ENCODE peak calls at places on chromosomes 1 and 21, in six cellular contexts. E, X, U, Q, C and Y are unnamed samples. For H3K4me1, the result is how much of the 10 kb centered on the place peaks cover.

GRCh38 chr1:47963093-47963492 is 34.1 kb downstream of the TRABD2B start:
- DNase-seq in E (no peak), X (no peak), U (no peak), Q (no peak), C (no peak), Y (no peak)

GRCh38 chr1:34113362-34113761 is 51.7 kb downstream of the CSMD2 start:
- DNase-seq in E (no peak), X (no peak), U (peak), Q (no peak), C (no peak), Y (no peak)

GRCh38 chr1:232372431-232373225 is 257.3 kb downstream of the SIPA1L2 start:
- DNase-seq in E (no peak), X (no peak), U (no peak), Q (no peak), C (no peak), Y (no peak)

GRCh38 chr1:15354580-15354965 is 55.1 kb upstream of the EFHD2 start:
- DNase-seq in E (no peak), X (no peak), U (no peak), Q (no peak), C (no peak), Y (no peak)

GRCh38 chr1:21524686-21525339 is 15.6 kb downstream of the ALPL start:
- DNase-seq in E (no peak), X (no peak), U (peak), Q (no peak), C (no peak), Y (no peak)

GRCh38 chr1:12064073-12064969 is 1.2 kb downstream of the TNFRSF8 start:
- DNase-seq in E (no peak), X (no peak), U (no peak), Q (no peak), C (no peak), Y (no peak)

GRCh38 chr1:166947398-166948043 is 27.8 kb downstream of the ILDR2 start:
- DNase-seq in E (no peak), X (peak), U (peak), Q (no peak), C (peak), Y (no peak)

GRCh38 chr1:154877370-154877974 is 7.4 kb upstream of the KCNN3 start:
- DNase-seq in E (peak), X (no peak), U (no peak), Q (no peak), C (peak), Y (no peak)

GRCh38 chr1:234564035-234565029 is 45.6 kb downstream of the IRF2BP2 start:
- DNase-seq in E (peak), X (no peak), U (no peak), Q (peak), C (no peak), Y (no peak)

GRCh38 chr1:236718328-236718727 is 32.0 kb downstream of the ACTN2 start:
- DNase-seq in E (no peak), X (no peak), U (no peak), Q (no peak), C (no peak), Y (no peak)

GRCh38 chr1:176989023-176989422 is 175.5 kb downstream of the ASTN1 start:
- DNase-seq in E (no peak), X (no peak), U (no peak), Q (no peak), C (no peak), Y (no peak)

GRCh38 chr1:221887091-221887746 is 145.3 kb upstream of the DUSP10 start:
- DNase-seq in E (peak), X (peak), U (no peak), Q (peak), C (peak), Y (no peak)

GRCh38 chr1:180778782-180779398 is 133.8 kb upstream of the KIAA1614 start:
- DNase-seq in E (peak), X (no peak), U (peak), Q (no peak), C (no peak), Y (no peak)

GRCh38 chr1:222347627-222348026 is 200.3 kb downstream of the HHIPL2 start:
- DNase-seq in E (no peak), X (no peak), U (no peak), Q (no peak), C (no peak), Y (no peak)

GRCh38 chr1:36248250-36248894 is 24.1 kb downstream of the THRAP3 start:
- DNase-seq in E (peak), X (peak), U (no peak), Q (no peak), C (peak), Y (no peak)

GRCh38 chr1:162676767-162677166 is 44.5 kb downstream of the DDR2 start:
- DNase-seq in E (no peak), X (no peak), U (no peak), Q (no peak), C (no peak), Y (no peak)

GRCh38 chr21:42171091-42172053 is 47.6 kb upstream of the ABCG1 start:
- DNase-seq in E (no peak), X (peak), U (no peak), Q (peak), C (no peak), Y (no peak)

GRCh38 chr21:31609081-31609480 is 50.4 kb upstream of the SOD1 start:
- DNase-seq in E (no peak), X (no peak), U (no peak), Q (no peak), C (no peak), Y (no peak)

DNA sequence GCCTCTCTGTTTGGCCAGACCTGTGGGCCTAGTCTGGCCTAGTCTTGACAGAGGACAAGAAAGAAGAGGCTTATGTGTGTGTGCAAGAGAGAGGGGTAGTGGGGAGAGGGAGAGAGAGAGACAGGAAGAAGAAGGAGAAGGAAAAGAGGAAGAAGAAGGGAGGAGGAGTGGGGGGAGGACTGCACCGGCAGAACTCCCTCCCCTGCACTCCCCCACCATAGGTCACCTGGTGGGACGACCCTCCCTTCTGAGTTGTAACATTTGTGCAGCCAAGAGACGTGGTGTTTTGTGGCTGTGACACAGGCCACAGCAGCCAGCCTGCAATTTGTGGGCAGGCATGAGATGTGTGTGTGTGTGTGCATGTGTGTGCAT is 4.3 kb downstream of the INAVA start:
- DNase-seq in E (no peak), X (no peak), U (no peak), Q (no peak), C (no peak), Y (no peak)
- H3K4me1 ChIP-seq in E (half or more), X (under half), U (under half), Q (under half), C (under half), Y (under half)

GRCh38 chr21:14050121-14050520 is 160.6 kb downstream of the LIPI start:
- DNase-seq in E (no peak), X (no peak), U (no peak), Q (no peak), C (no peak), Y (no peak)

GRCh38 chr21:14056771-14057191 is 154.0 kb downstream of the LIPI start:
- DNase-seq in E (no peak), X (peak), U (no peak), Q (no peak), C (no peak), Y (no peak)

GRCh38 chr21:14057313-14057712 is 153.4 kb downstream of the LIPI start:
- DNase-seq in E (no peak), X (no peak), U (no peak), Q (no peak), C (no peak), Y (no peak)

GRCh38 chr21:14058566-14058965 is 152.2 kb downstream of the LIPI start:
- DNase-seq in E (no peak), X (peak), U (no peak), Q (no peak), C (no peak), Y (no peak)

DNA sequence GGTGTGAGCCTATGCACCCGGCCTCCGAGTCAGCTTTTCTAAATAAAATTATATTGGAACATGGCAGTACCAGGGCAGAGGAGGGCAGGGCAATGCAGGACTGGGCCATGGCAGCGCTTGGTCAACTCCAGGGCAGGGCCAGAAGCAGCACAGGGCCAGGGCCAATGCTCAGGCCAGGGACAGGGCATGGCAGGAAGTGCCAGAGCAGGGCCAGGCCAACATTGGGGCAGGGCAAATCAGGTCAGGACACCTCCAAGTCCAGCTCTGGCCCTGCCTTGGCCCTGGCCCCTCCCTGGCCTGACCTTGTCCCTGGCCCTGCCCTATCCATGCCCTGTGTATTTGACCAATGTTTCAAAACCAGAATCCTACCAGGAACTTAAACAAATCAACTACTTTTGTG is 156.1 kb downstream of the LIPI start:
- DNase-seq in E (peak), X (peak), U (no peak), Q (no peak), C (no peak), Y (no peak)
- H3K4me3 ChIP-seq in E (no peak), X (no peak), U (no peak), Q (no peak), C (no peak), Y (no peak)

GRCh38 chr1:203669739-203670138 is 43.1 kb downstream of the ATP2B4 start:
- DNase-seq in E (peak), X (no peak), U (no peak), Q (no peak), C (no peak), Y (no peak)

GRCh38 chr1:203673550-203674411 is 47.1 kb downstream of the ATP2B4 start:
- DNase-seq in E (peak), X (peak), U (no peak), Q (no peak), C (no peak), Y (peak)

GRCh38 chr1:203672354-203672753 is 45.7 kb downstream of the ATP2B4 start:
- DNase-seq in E (no peak), X (no peak), U (peak), Q (no peak), C (peak), Y (peak)

GRCh38 chr1:203671047-203671446 is 44.4 kb downstream of the ATP2B4 start:
- DNase-seq in E (no peak), X (no peak), U (no peak), Q (no peak), C (no peak), Y (no peak)

DNA sequence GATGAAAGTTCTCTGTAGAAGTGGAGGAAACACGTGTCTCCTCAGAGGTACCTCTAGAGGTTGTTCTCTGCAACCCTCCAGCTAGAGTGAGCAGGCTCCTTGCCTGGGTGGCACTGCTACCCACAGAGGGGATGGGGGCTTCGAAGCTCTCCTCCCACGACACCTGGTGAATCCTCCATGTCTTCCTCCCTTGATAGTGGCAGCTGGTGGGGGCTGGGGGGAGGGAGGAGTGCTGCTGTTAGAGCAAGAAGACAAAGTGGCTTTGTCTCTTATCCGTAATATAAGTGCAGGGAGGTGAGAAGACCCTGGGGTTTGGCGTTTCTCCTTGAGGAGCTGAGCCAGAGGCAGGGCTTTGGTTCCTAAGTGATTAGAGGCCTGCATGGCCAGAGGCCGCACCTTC is 45.2 kb downstream of the ATP2B4 start:
- DNase-seq in E (no peak), X (no peak), U (no peak), Q (no peak), C (no peak), Y (no peak)
- H3K4me1 ChIP-seq in E (under half), X (under half), U (under half), Q (under half), C (under half), Y (half or more)

GRCh38 chr1:61043010-61043820 is 39.1 kb upstream of the NFIA start:
- DNase-seq in E (peak), X (peak), U (peak), Q (peak), C (peak), Y (peak)
- H3K4me3 ChIP-seq in E (peak), X (no peak), U (peak), Q (peak), C (peak), Y (peak)

GRCh38 chr1:201457508-201457960 is 11.5 kb downstream of the PHLDA3 start:
- DNase-seq in E (no peak), X (no peak), U (no peak), Q (no peak), C (no peak), Y (no peak)
- H3K4me1 ChIP-seq in E (under half), X (under half), U (under half), Q (under half), C (under half), Y (under half)

DNA sequence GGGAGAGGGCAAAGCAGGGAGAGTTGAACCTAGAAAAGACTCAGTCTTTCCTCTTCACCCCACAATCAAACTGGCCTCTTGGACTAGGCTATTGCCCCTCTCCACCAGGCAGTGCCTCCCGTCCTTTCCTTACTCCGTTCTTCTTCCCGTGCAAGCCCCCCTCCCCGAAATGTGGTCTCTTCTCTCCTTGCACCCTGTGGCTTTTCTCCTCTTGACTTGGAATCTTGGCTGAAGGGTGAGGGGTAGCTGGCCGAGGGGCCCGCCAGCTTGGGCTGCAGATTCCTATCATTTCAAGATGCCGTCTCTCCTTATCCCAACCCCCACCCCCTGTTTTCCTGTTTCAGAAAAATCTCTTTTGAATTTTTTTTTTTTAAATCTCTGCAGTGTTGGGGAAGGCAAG is 1.6 kb downstream of the WNT2B start:
- DNase-seq in E (no peak), X (no peak), U (no peak), Q (no peak), C (no peak), Y (no peak)
- H3K4me3 ChIP-seq in E (no peak), X (no peak), U (no peak), Q (no peak), C (no peak), Y (no peak)

GRCh38 chr1:203128691-203129500 is 1.4 kb downstream of the ADORA1 start:
- DNase-seq in E (no peak), X (no peak), U (no peak), Q (peak), C (no peak), Y (no peak)

GRCh38 chr1:203129501-203130231 is 2.1 kb downstream of the ADORA1 start:
- DNase-seq in E (no peak), X (no peak), U (no peak), Q (peak), C (peak), Y (no peak)

GRCh38 chr1:203126151-203126865 is 1.2 kb upstream of the ADORA1 start:
- DNase-seq in E (no peak), X (no peak), U (peak), Q (peak), C (no peak), Y (no peak)

GRCh38 chr1:203126866-203127671 is 457 bp upstream of the ADORA1 start:
- DNase-seq in E (no peak), X (no peak), U (no peak), Q (no peak), C (no peak), Y (no peak)

DNA sequence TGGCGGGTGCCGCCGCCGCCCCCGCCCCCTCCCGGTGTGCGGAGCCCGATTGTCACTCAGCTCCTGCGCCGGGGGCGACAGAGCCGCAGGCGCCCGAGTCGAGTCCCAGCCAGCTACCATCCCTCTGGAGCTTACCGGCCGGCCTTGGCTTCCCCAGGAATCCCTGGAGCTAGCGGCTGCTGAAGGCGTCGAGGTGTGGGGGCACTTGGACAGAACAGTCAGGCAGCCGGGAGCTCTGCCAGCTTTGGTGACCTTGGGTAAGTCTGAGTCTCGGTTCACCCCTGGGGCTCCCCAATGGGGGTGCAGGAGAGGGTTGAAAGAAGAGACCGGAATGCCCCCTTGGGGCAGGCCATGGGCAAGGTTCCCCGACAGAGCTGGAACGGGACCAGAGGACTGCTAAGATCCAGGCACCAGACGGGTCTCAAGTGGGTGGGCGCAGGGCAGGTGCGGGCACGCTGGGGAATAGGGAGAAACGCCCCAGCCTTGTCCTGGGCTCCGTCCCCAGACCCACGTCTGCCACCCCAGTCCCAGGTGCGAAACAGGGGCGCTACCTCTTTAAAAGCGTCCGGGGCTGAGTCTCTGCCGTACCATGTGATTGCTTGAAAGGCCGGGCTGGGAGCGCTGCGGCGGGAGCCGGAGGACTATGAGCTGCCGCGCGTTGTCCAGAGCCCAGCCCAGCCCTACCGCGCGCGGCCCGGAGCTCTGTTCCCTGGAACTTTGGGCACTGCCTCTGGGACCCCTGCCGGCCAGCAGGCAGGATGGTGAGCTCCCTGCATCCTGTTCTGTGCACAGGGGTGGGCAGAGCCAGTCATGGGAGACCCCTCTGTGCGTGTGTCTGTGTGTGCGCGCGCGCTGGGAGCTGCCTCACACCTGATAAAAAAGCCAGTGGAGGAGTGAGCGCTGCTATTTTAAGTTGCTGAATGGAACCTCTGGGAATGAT is at the start of gene ADORA1:
- DNase-seq in E (peak), X (peak), U (peak), Q (peak), C (peak), Y (no peak)
- H3K4me1 ChIP-seq in E (under half), X (under half), U (half or more), Q (under half), C (under half), Y (under half)

DNA sequence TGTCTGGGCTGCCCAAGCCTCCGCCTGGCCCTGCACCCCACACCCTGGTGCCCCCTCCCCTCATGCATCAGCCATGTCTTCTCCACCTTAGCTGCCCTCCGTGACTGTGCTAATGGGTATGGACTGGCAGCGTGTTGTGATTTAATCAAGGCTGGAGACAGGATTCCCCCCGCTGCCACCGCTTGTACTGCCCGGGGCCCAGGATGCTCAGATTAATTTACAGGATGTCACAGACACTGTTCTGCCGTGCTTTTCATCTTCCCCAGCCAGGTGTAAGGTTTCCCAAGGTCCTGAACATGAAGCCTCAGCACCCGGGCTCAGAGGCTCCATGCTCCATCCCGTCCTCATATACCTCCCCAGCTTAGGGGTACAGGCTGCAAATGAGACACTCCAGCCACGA is 66.3 kb downstream of the TAS1R2 start:
- DNase-seq in E (no peak), X (no peak), U (no peak), Q (no peak), C (no peak), Y (no peak)
- H3K4me3 ChIP-seq in E (no peak), X (no peak), U (no peak), Q (no peak), C (no peak), Y (no peak)

GRCh38 chr1:17434591-17434990 is 4.9 kb downstream of the RCC2 start:
- DNase-seq in E (no peak), X (no peak), U (no peak), Q (no peak), C (no peak), Y (no peak)
- H3K4me1 ChIP-seq in E (under half), X (under half), U (under half), Q (under half), C (under half), Y (under half)